ENCODE peak calls at places on chromosomes 13 and 19, in eight cellular contexts. A is GM04504; D is stimulated activated CD8-positive, alpha-beta memory T cell treated with anti-CD3 and anti-CD28 coated beads, Interleukin-4, amount 100 ng/mL, for 4 hours; V is stimulated activated CD4-positive, alpha-beta T cell treated with anti-CD3 and anti-CD28 coated beads, Interleukin-2, amount 100 ng/mL, for 24 hours; U is HFFc6; W is stimulated activated naive CD8-positive, alpha-beta T cell treated with anti-CD3 and anti-CD28 coated beads, Interleukin-15, Interleukin-2, amounts not matched to agents 100 U/mL and 50 U/mL, for 24 hours; P is heart left ventricle; O is transverse colon. H is an unnamed sample.

GRCh38 chr19:39362682-39363657 is 20.7 kb downstream of the SAMD4B start:
- DNase-seq in A (peak; percentile 38), D (no peak), V (no peak), U (peak; percentile 50), W (no peak), P (no peak), O (no peak), H (no peak)

GRCh38 chr13:37510441-37510840 is 88.1 kb downstream of the POSTN start:
- DNase-seq in A (no peak), D (no peak), V (no peak), U (no peak), W (no peak), P (no peak), O (no peak), H (no peak)

GRCh38 chr19:18710186-18710585 is 26.7 kb downstream of the CRTC1 start:
- DNase-seq in A (no peak), D (no peak), V (no peak), U (no peak), W (no peak), P (no peak), O (no peak), H (no peak)

GRCh38 chr13:76953921-76954320 is 5.6 kb downstream of the ACOD1 start:
- DNase-seq in A (no peak), D (no peak), V (no peak), U (no peak), W (no peak), P (no peak), O (no peak), H (no peak)

GRCh38 chr19:17338440-17339078 is 1.2 kb downstream of the GTPBP3 start:
- DNase-seq in A (no peak), D (no peak), V (no peak), U (no peak), W (no peak), P (no peak), O (no peak), H (no peak)

GRCh38 chr13:85194482-85194881 is 604.7 kb downstream of the SLITRK6 start:
- DNase-seq in A (no peak), D (no peak), V (no peak), U (no peak), W (no peak), P (no peak), O (no peak), H (no peak)

GRCh38 chr13:43629691-43630480 is 156.9 kb downstream of the ENOX1 start:
- DNase-seq in A (peak; percentile 8), D (no peak), V (no peak), U (no peak), W (no peak), P (no peak), O (no peak), H (no peak)

GRCh38 chr13:89748716-89749115 is 1598.8 kb upstream of the MIR17HG start:
- DNase-seq in A (no peak), D (no peak), V (no peak), U (no peak), W (no peak), P (no peak), O (no peak), H (no peak)

GRCh38 chr13:35891973-35892441 is 239.2 kb downstream of the DCLK1 start:
- DNase-seq in A (no peak), D (no peak), V (no peak), U (no peak), W (no peak), P (no peak), O (no peak), H (no peak)

GRCh38 chr19:35777411-35777841 is 2.1 kb downstream of the ARHGAP33 start:
- DNase-seq in A (no peak), D (no peak), V (no peak), U (no peak), W (no peak), P (no peak), O (no peak), H (peak; percentile 23)

GRCh38 chr13:87821512-87821911 is 150.3 kb downstream of the SLITRK5 start:
- DNase-seq in A (no peak), D (no peak), V (no peak), U (no peak), W (no peak), P (no peak), O (no peak), H (no peak)

GRCh38 chr13:51158923-51159322 is 47.8 kb upstream of the C13orf42 start:
- DNase-seq in A (peak; percentile 2), D (no peak), V (no peak), U (no peak), W (no peak), P (no peak), O (no peak), H (no peak)

GRCh38 chr19:45376045-45376724 is 5.8 kb upstream of the ERCC2 start:
- DNase-seq in A (peak; percentile 94), D (no peak), V (no peak), U (peak; percentile 92), W (no peak), P (peak; percentile 59), O (no peak), H (no peak)

GRCh38 chr13:28659611-28659970 is 661 bp downstream of the POMP start:
- DNase-seq in A (no peak), D (no peak), V (no peak), U (peak; percentile 48), W (no peak), P (no peak), O (no peak), H (no peak)

GRCh38 chr13:50396001-50396400 is 380.8 kb downstream of the KCNRG start:
- DNase-seq in A (no peak), D (no peak), V (no peak), U (no peak), W (no peak), P (no peak), O (no peak), H (no peak)

GRCh38 chr19:53532362-53532761 is 5.6 kb upstream of the ZNF331 start:
- DNase-seq in A (no peak), D (no peak), V (no peak), U (no peak), W (no peak), P (no peak), O (no peak), H (no peak)

GRCh38 chr19:18725755-18726416 is 42.4 kb downstream of the CRTC1 start:
- DNase-seq in A (no peak), D (no peak), V (no peak), U (no peak), W (no peak), P (no peak), O (no peak), H (no peak)

GRCh38 chr13:80840313-80840976 is 499.5 kb upstream of the SPRY2 start:
- DNase-seq in A (peak; percentile 0), D (no peak), V (no peak), U (no peak), W (no peak), P (no peak), O (no peak), H (no peak)

GRCh38 chr13:99312493-99312883 is 5.3 kb upstream of the GPR183 start:
- DNase-seq in A (peak; percentile 98), D (no peak), V (no peak), U (peak; percentile 87), W (no peak), P (peak; percentile 59), O (peak; percentile 45), H (peak; percentile 46)

GRCh38 chr13:21583496-21583895 is 20.5 kb downstream of the MICU2 start:
- DNase-seq in A (no peak), D (no peak), V (no peak), U (peak; percentile 40), W (no peak), P (no peak), O (no peak), H (no peak)

GRCh38 chr13:111534646-111535461 is 214.4 kb downstream of the TEX29 start:
- DNase-seq in A (no peak), D (no peak), V (no peak), U (no peak), W (no peak), P (no peak), O (no peak), H (no peak)

GRCh38 chr19:39193785-39194184 is 3.0 kb upstream of the NCCRP1 start:
- DNase-seq in A (no peak), D (no peak), V (no peak), U (no peak), W (no peak), P (no peak), O (no peak), H (no peak)

GRCh38 chr13:48804836-48805601 is 151.3 kb downstream of the CYSLTR2 start:
- DNase-seq in A (no peak), D (no peak), V (no peak), U (no peak), W (no peak), P (no peak), O (no peak), H (no peak)

GRCh38 chr13:113758651-113759524 is at the start of gene TMEM255B:
- DNase-seq in A (peak; percentile 26), D (peak; percentile 37), V (peak; percentile 85), U (peak; percentile 35), W (peak; percentile 85), P (peak; percentile 88), O (peak; percentile 88), H (peak; percentile 89)

GRCh38 chr13:36998624-36999041 is 507 bp downstream of the ALG5 start:
- DNase-seq in A (no peak), D (no peak), V (peak; percentile 22), U (no peak), W (peak; percentile 25), P (no peak), O (peak; percentile 11), H (peak; percentile 59)

H was measured in mucosa of descending colon.